ENCODE peak calls at places on chromosomes 5 and 9, in four cellular contexts. C is CD8-positive, alpha-beta memory T cell; V is Calu3; F is adipocyte. B is an unnamed sample.

GRCh38 chr9:136927343-136928261 is 16.9 kb downstream of the FBXW5 start:
- DNase-seq in C (no peak), V (no peak), F (no peak), B (no peak)

GRCh38 chr9:114076237-114077161 is 1.6 kb downstream of the AMBP start:
- DNase-seq in C (no peak), V (no peak), F (no peak), B (no peak)

GRCh38 chr5:169663537-169663936 is 26.5 kb downstream of the DOCK2 start:
- DNase-seq in C (no peak), V (no peak), F (no peak), B (no peak)

GRCh38 chr9:35729101-35729500 is 2.9 kb downstream of the TLN1 start:
- DNase-seq in C (no peak), V (no peak), F (no peak), B (no peak)

GRCh38 chr9:106284300-106284699 is 578.7 kb upstream of the ZNF462 start:
- DNase-seq in C (no peak), V (no peak), F (no peak), B (no peak)

GRCh38 chr9:31251386-31251785 is 1133.1 kb upstream of the ACO1 start:
- DNase-seq in C (no peak), V (no peak), F (no peak), B (no peak)

GRCh38 chr9:20464242-20464641 is 158.1 kb downstream of the MLLT3 start:
- DNase-seq in C (no peak), V (no peak), F (no peak), B (no peak)

GRCh38 chr5:26329562-26330189 is 708.7 kb downstream of the CDH9 start:
- DNase-seq in C (no peak), V (no peak), F (peak), B (no peak)

GRCh38 chr9:3262831-3263544 is 262.8 kb downstream of the RFX3 start:
- DNase-seq in C (no peak), V (no peak), F (no peak), B (no peak)

GRCh38 chr5:173035904-173036707 is 20.0 kb upstream of the CREBRF start:
- DNase-seq in C (no peak), V (no peak), F (no peak), B (no peak)

GRCh38 chr9:69857131-69857530 is 36.5 kb downstream of the CFAP95 start:
- DNase-seq in C (no peak), V (no peak), F (peak), B (no peak)

GRCh38 chr9:133489253-133490190 is 10.6 kb upstream of the SLC2A6 start:
- DNase-seq in C (peak), V (no peak), F (no peak), B (no peak)

GRCh38 chr5:141508440-141508807 is 19.5 kb downstream of the PCDHGC5 start:
- DNase-seq in C (no peak), V (no peak), F (no peak), B (no peak)

B was measured in AG09319.